ENCODE peak calls at places on chromosomes 6 and 20, in ten cellular contexts. One of them, this sample, is unnamed. For H3K4me1, the result is how much of the 10 kb centered on the place peaks cover.

GRCh38 chr20:3632311-3633004 is 30.7 kb downstream of the GFRA4 start:
- DNase-seq in PC-3: peak
- DNase-seq in H9: no peak
- DNase-seq in heart left ventricle: no peak
- DNase-seq in endodermal cell: no peak
- DNase-seq in tibial artery: no peak
- DNase-seq in Panc1: no peak
- DNase-seq in lower lobe of right lung: no peak
- DNase-seq in OCI-LY7: no peak
- DNase-seq in ovary: no peak
- DNase-seq in this sample: no peak

GRCh38 chr6:27161946-27162603 is 85.4 kb upstream of the PRSS16 start:
- DNase-seq in PC-3: peak
- DNase-seq in H9: no peak
- DNase-seq in heart left ventricle: no peak
- DNase-seq in endodermal cell: peak
- DNase-seq in tibial artery: no peak
- DNase-seq in Panc1: peak
- DNase-seq in lower lobe of right lung: no peak
- DNase-seq in OCI-LY7: peak
- DNase-seq in ovary: no peak
- DNase-seq in this sample: no peak

GRCh38 chr6:24974182-24975171 is 38.7 kb upstream of the RIPOR2 start:
- DNase-seq in PC-3: peak
- DNase-seq in H9: no peak
- DNase-seq in heart left ventricle: no peak
- DNase-seq in endodermal cell: no peak
- DNase-seq in tibial artery: no peak
- DNase-seq in Panc1: no peak
- DNase-seq in lower lobe of right lung: no peak
- DNase-seq in OCI-LY7: no peak
- DNase-seq in ovary: no peak
- DNase-seq in this sample: no peak

GRCh38 chr6:105174512-105174911 is 5.3 kb downstream of the POPDC3 start:
- DNase-seq in PC-3: peak
- DNase-seq in H9: no peak
- DNase-seq in heart left ventricle: no peak
- DNase-seq in endodermal cell: no peak
- DNase-seq in tibial artery: no peak
- DNase-seq in Panc1: no peak
- DNase-seq in lower lobe of right lung: no peak
- DNase-seq in OCI-LY7: no peak
- DNase-seq in ovary: no peak
- DNase-seq in this sample: no peak

GRCh38 chr6:124009372-124009765 is 205.7 kb downstream of the NKAIN2 start:
- DNase-seq in PC-3: no peak
- DNase-seq in H9: no peak
- DNase-seq in heart left ventricle: no peak
- DNase-seq in endodermal cell: no peak
- DNase-seq in tibial artery: no peak
- DNase-seq in Panc1: no peak
- DNase-seq in lower lobe of right lung: no peak
- DNase-seq in OCI-LY7: no peak
- DNase-seq in ovary: no peak
- DNase-seq in this sample: no peak

GRCh38 chr20:3251806-3252205 is 12.8 kb upstream of the SLC4A11 start:
- DNase-seq in PC-3: no peak
- DNase-seq in H9: no peak
- DNase-seq in heart left ventricle: no peak
- DNase-seq in endodermal cell: no peak
- DNase-seq in tibial artery: no peak
- DNase-seq in Panc1: no peak
- DNase-seq in lower lobe of right lung: no peak
- DNase-seq in OCI-LY7: no peak
- DNase-seq in ovary: no peak
- DNase-seq in this sample: no peak

GRCh38 chr6:101195581-101195980 is 197.9 kb upstream of the GRIK2 start:
- DNase-seq in PC-3: peak
- DNase-seq in H9: no peak
- DNase-seq in heart left ventricle: no peak
- DNase-seq in endodermal cell: no peak
- DNase-seq in tibial artery: no peak
- DNase-seq in Panc1: no peak
- DNase-seq in lower lobe of right lung: no peak
- DNase-seq in OCI-LY7: no peak
- DNase-seq in ovary: no peak
- DNase-seq in this sample: no peak

GRCh38 chr20:8855315-8855714 is 213.6 kb upstream of the PLCB4 start:
- DNase-seq in PC-3: peak
- DNase-seq in H9: no peak
- DNase-seq in heart left ventricle: peak
- DNase-seq in endodermal cell: no peak
- DNase-seq in tibial artery: no peak
- DNase-seq in Panc1: no peak
- DNase-seq in lower lobe of right lung: no peak
- DNase-seq in OCI-LY7: no peak
- DNase-seq in ovary: peak
- DNase-seq in this sample: no peak

GRCh38 chr6:90483116-90483839 is 103.6 kb downstream of the MAP3K7 start:
- DNase-seq in PC-3: peak
- DNase-seq in H9: no peak
- DNase-seq in heart left ventricle: no peak
- DNase-seq in endodermal cell: peak
- DNase-seq in tibial artery: no peak
- DNase-seq in Panc1: no peak
- DNase-seq in lower lobe of right lung: no peak
- DNase-seq in OCI-LY7: no peak
- DNase-seq in ovary: no peak
- DNase-seq in this sample: no peak

GRCh38 chr6:19898141-19898740 is 61.1 kb downstream of the ID4 start:
- DNase-seq in PC-3: no peak
- DNase-seq in H9: no peak
- DNase-seq in heart left ventricle: no peak
- DNase-seq in endodermal cell: no peak
- DNase-seq in tibial artery: no peak
- DNase-seq in Panc1: no peak
- DNase-seq in lower lobe of right lung: no peak
- DNase-seq in OCI-LY7: no peak
- DNase-seq in ovary: no peak
- DNase-seq in this sample: no peak

GRCh38 chr6:19896580-19897010 is 59.4 kb downstream of the ID4 start:
- DNase-seq in PC-3: peak
- DNase-seq in H9: no peak
- DNase-seq in heart left ventricle: no peak
- DNase-seq in endodermal cell: no peak
- DNase-seq in tibial artery: no peak
- DNase-seq in Panc1: no peak
- DNase-seq in lower lobe of right lung: no peak
- DNase-seq in OCI-LY7: no peak
- DNase-seq in ovary: no peak
- DNase-seq in this sample: no peak

GRCh38 chr6:19906161-19906560 is 69.0 kb downstream of the ID4 start:
- DNase-seq in PC-3: no peak
- DNase-seq in H9: no peak
- DNase-seq in heart left ventricle: no peak
- DNase-seq in endodermal cell: no peak
- DNase-seq in tibial artery: no peak
- DNase-seq in Panc1: no peak
- DNase-seq in lower lobe of right lung: no peak
- DNase-seq in OCI-LY7: no peak
- DNase-seq in ovary: no peak
- DNase-seq in this sample: no peak

GRCh38 chr6:19905584-19905983 is 68.4 kb downstream of the ID4 start:
- DNase-seq in PC-3: peak
- DNase-seq in H9: no peak
- DNase-seq in heart left ventricle: no peak
- DNase-seq in endodermal cell: no peak
- DNase-seq in tibial artery: no peak
- DNase-seq in Panc1: no peak
- DNase-seq in lower lobe of right lung: no peak
- DNase-seq in OCI-LY7: no peak
- DNase-seq in ovary: no peak
- DNase-seq in this sample: no peak

DNA sequence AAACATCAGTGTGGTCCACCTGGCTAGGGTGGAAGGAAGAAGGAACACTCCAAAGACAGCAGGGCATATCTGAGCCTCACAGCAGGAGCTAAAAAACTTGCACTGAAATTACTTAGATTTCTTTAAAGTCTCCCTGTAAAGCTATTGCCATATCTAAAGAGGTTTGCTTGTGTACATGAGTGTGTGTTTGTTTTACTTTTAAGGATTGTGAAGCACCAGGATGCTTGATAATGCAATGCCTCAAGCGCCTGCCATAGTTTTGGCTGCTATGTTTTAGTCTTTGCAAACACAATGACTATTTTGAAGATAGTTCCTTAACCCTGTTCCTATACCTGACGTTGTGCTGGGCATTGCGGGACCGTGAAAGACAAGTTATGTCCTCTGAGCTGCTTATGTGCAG is 65.0 kb downstream of the ID4 start:
- DNase-seq in PC-3: no peak
- DNase-seq in H9: no peak
- DNase-seq in heart left ventricle: no peak
- DNase-seq in endodermal cell: no peak
- DNase-seq in tibial artery: no peak
- DNase-seq in Panc1: no peak
- DNase-seq in lower lobe of right lung: no peak
- DNase-seq in OCI-LY7: no peak
- DNase-seq in ovary: no peak
- DNase-seq in this sample: no peak
- H3K27ac ChIP-seq in PC-3: no peak
- H3K27ac ChIP-seq in H9: no peak
- H3K27ac ChIP-seq in heart left ventricle: no peak
- H3K27ac ChIP-seq in endodermal cell: no peak
- H3K27ac ChIP-seq in tibial artery: no peak
- H3K27ac ChIP-seq in Panc1: no peak
- H3K27ac ChIP-seq in lower lobe of right lung: no peak
- H3K27ac ChIP-seq in OCI-LY7: no peak
- H3K27ac ChIP-seq in ovary: no peak
- H3K27ac ChIP-seq in this sample: no peak

GRCh38 chr20:42024653-42025052 is 406.5 kb upstream of the CHD6 start:
- DNase-seq in PC-3: no peak
- DNase-seq in H9: peak
- DNase-seq in heart left ventricle: no peak
- DNase-seq in endodermal cell: peak
- DNase-seq in tibial artery: no peak
- DNase-seq in Panc1: no peak
- DNase-seq in lower lobe of right lung: no peak
- DNase-seq in OCI-LY7: no peak
- DNase-seq in ovary: no peak
- DNase-seq in this sample: no peak

GRCh38 chr20:42026599-42026998 is 408.4 kb upstream of the CHD6 start:
- DNase-seq in PC-3: no peak
- DNase-seq in H9: no peak
- DNase-seq in heart left ventricle: no peak
- DNase-seq in endodermal cell: no peak
- DNase-seq in tibial artery: no peak
- DNase-seq in Panc1: no peak
- DNase-seq in lower lobe of right lung: no peak
- DNase-seq in OCI-LY7: no peak
- DNase-seq in ovary: no peak
- DNase-seq in this sample: peak

GRCh38 chr20:42027746-42028268 is 409.6 kb upstream of the CHD6 start:
- DNase-seq in PC-3: no peak
- DNase-seq in H9: no peak
- DNase-seq in heart left ventricle: no peak
- DNase-seq in endodermal cell: no peak
- DNase-seq in tibial artery: no peak
- DNase-seq in Panc1: no peak
- DNase-seq in lower lobe of right lung: no peak
- DNase-seq in OCI-LY7: no peak
- DNase-seq in ovary: no peak
- DNase-seq in this sample: peak
- TF ChIP-seq CTCF in PC-3: no peak
- TF ChIP-seq CTCF in H9: peak
- TF ChIP-seq CTCF in heart left ventricle: no peak
- TF ChIP-seq CTCF in endodermal cell: peak
- TF ChIP-seq CTCF in tibial artery: no peak
- TF ChIP-seq CTCF in Panc1: peak
- TF ChIP-seq CTCF in lower lobe of right lung: no peak
- TF ChIP-seq CTCF in OCI-LY7: peak
- TF ChIP-seq CTCF in ovary: no peak
- TF ChIP-seq CTCF in this sample: peak

DNA sequence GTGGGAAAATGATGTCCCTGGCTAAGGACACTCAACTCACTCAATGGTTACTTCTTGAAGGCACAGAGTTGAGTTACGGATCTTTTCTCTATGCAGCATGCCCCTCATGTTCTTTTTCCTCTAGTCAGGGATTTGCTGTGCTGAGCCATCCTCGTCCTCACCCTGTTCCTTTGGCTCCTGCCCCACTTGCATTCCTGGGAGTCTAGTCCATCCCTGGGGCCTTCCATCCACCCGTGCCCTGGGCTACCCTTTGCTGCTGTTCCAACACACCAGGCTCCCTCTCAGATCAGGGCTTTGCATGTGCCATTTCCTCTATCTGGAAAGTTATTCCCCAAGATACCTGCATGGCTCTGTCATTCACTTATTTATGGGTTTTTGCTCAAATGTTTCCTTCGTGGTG is 13.3 kb upstream of the KCNG1 start:
- DNase-seq in PC-3: no peak
- DNase-seq in H9: no peak
- DNase-seq in heart left ventricle: no peak
- DNase-seq in endodermal cell: no peak
- DNase-seq in tibial artery: no peak
- DNase-seq in Panc1: no peak
- DNase-seq in lower lobe of right lung: no peak
- DNase-seq in OCI-LY7: no peak
- DNase-seq in ovary: no peak
- DNase-seq in this sample: no peak
- H3K4me1 ChIP-seq in PC-3: under half
- H3K4me1 ChIP-seq in H9: under half
- H3K4me1 ChIP-seq in heart left ventricle: under half
- H3K4me1 ChIP-seq in endodermal cell: under half
- H3K4me1 ChIP-seq in tibial artery: under half
- H3K4me1 ChIP-seq in Panc1: under half
- H3K4me1 ChIP-seq in lower lobe of right lung: under half
- H3K4me1 ChIP-seq in OCI-LY7: under half
- H3K4me1 ChIP-seq in ovary: under half
- H3K4me1 ChIP-seq in this sample: under half

DNA sequence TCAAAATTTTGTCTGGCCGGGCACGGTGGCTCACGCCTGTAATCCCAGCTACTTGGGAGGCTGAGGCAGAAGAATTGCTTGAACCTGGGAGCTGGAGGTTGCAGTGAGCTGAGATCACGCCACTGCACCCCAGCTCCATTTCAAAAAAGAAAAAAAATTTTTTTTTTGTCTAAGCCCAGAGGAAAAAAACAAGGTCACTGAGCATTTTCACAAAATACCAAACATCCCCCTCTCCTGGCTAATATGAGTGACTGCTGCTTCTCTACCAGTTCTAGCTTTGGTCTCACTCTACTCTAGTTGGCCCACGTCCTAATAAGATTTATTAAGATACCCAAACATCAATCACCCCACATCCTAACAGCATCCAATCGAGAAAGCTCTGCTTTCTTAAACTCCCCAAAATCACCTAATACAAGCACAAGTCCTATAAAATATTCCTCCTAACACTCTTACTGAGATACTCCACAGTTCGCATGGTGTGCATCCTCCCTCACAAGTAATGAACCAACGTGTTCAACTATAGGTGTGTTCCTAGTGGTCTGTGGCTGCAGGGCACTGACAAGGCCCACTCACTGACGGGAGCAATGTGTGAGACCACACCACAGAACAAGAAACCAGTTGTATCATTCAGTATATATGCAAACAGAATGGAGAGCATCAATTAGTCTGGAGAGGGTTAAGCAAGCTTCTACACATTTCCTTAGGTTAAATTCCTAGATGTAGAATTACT is 64.2 kb downstream of the FKBP5 start:
- DNase-seq in PC-3: peak
- DNase-seq in H9: no peak
- DNase-seq in heart left ventricle: no peak
- DNase-seq in endodermal cell: no peak
- DNase-seq in tibial artery: no peak
- DNase-seq in Panc1: no peak
- DNase-seq in lower lobe of right lung: no peak
- DNase-seq in OCI-LY7: no peak
- DNase-seq in ovary: no peak
- DNase-seq in this sample: no peak
- H3K27ac ChIP-seq in PC-3: no peak
- H3K27ac ChIP-seq in H9: no peak
- H3K27ac ChIP-seq in heart left ventricle: peak
- H3K27ac ChIP-seq in endodermal cell: no peak
- H3K27ac ChIP-seq in tibial artery: peak
- H3K27ac ChIP-seq in Panc1: no peak
- H3K27ac ChIP-seq in lower lobe of right lung: no peak
- H3K27ac ChIP-seq in OCI-LY7: no peak
- H3K27ac ChIP-seq in ovary: no peak
- H3K27ac ChIP-seq in this sample: no peak

This sample was measured in RWPE2.